ENCODE peak calls at places on chromosome 6, in four cellular contexts. O is ovary, M is IMR-90, B is breast epithelium. A is an unnamed sample.
A peak's percentile ranks its signal among the peaks of the same experiment; 100 is the strongest.

GRCh38 chr6:126153661-126154060 is 167.3 kb downstream of the TRMT11 start:
- DNase-seq in B (no peak), M (peak; percentile 72), O (no peak), A (no peak)

GRCh38 chr6:4055420-4056041 is 23.4 kb downstream of the FAM217A start:
- DNase-seq in M (peak; percentile 89), O (no peak), B (no peak), A (no peak)

GRCh38 chr6:41545174-41545702 is 943 bp upstream of the FOXP4 start:
- DNase-seq in M (no peak), B (no peak), O (no peak), A (no peak)

GRCh38 chr6:16236009-16236501 is 2.3 kb upstream of the GMPR start:
- DNase-seq in O (no peak), M (no peak), B (no peak), A (no peak)

GRCh38 chr6:70700922-70701876 is 33.5 kb downstream of the SMAP1 start:
- DNase-seq in B (no peak), O (no peak), M (no peak), A (peak; percentile 30)

GRCh38 chr6:3144571-3144970 is 12.8 kb downstream of the TUBB2A start:
- DNase-seq in B (no peak), O (no peak), M (no peak), A (no peak)

GRCh38 chr6:81075974-81076373 is 676.5 kb downstream of the TENT5A start:
- DNase-seq in M (peak; percentile 12), B (no peak), O (no peak), A (no peak)

GRCh38 chr6:18392346-18392877 is 5.3 kb downstream of the RNF144B start:
- DNase-seq in B (no peak), O (no peak), M (no peak), A (no peak)

GRCh38 chr6:37314803-37315515 is 38.8 kb upstream of the RNF8 start:
- DNase-seq in O (peak; percentile 51), B (no peak), M (peak; percentile 66), A (peak; percentile 56)

GRCh38 chr6:34568829-34569228 is 12.7 kb upstream of the SPDEF start:
- DNase-seq in O (no peak), B (no peak), M (no peak), A (no peak)

GRCh38 chr6:108947114-108947854 is 99.1 kb downstream of the ARMC2 start:
- DNase-seq in O (no peak), B (no peak), M (peak; percentile 82), A (no peak)

GRCh38 chr6:137846772-137847313 is 20.2 kb upstream of the TNFAIP3 start:
- DNase-seq in M (no peak), B (no peak), O (no peak), A (peak; percentile 68)

GRCh38 chr6:134172020-134172766 is 119.8 kb upstream of the SLC2A12 start:
- DNase-seq in O (no peak), B (no peak), M (peak; percentile 17), A (no peak)

GRCh38 chr6:46302176-46302575 is 131.4 kb upstream of the ENPP5 start:
- DNase-seq in M (no peak), O (no peak), B (no peak), A (no peak)

GRCh38 chr6:122129313-122130025 is 270.0 kb upstream of the HSF2 start:
- DNase-seq in B (no peak), M (no peak), O (no peak), A (no peak)

GRCh38 chr6:17193376-17193775 is 87.8 kb upstream of the RBM24 start:
- DNase-seq in M (no peak), B (no peak), O (no peak), A (no peak)

GRCh38 chr6:21101694-21102093 is 491.9 kb upstream of the SOX4 start:
- DNase-seq in M (no peak), O (no peak), B (no peak), A (no peak)

GRCh38 chr6:134676307-134677281 is 273.3 kb downstream of the ALDH8A1 start:
- DNase-seq in M (peak; percentile 11), O (no peak), B (no peak), A (no peak)

GRCh38 chr6:156943167-156943566 is 166.0 kb downstream of the ARID1B start:
- DNase-seq in B (no peak), M (no peak), O (no peak), A (no peak)

GRCh38 chr6:56841751-56842150 is 113.2 kb upstream of the BEND6 start:
- DNase-seq in B (no peak), O (no peak), M (no peak), A (no peak)

GRCh38 chr6:64505312-64505711 is 869.7 kb downstream of the PHF3 start:
- DNase-seq in M (no peak), O (no peak), B (no peak), A (peak; percentile 8)

GRCh38 chr6:54860739-54861138 is 14.2 kb downstream of the FAM83B start:
- DNase-seq in B (no peak), O (no peak), M (peak; percentile 72), A (no peak)

GRCh38 chr6:32932132-32932868 is 8.5 kb downstream of the HLA-DMB start:
- DNase-seq in B (no peak), M (peak; percentile 76), O (no peak), A (no peak)

GRCh38 chr6:146965110-146965689 is 239.0 kb upstream of the STXBP5 start:
- DNase-seq in M (no peak), B (no peak), O (no peak), A (no peak)

GRCh38 chr6:139290787-139291294 is 957 bp downstream of the TXLNB start:
- DNase-seq in B (no peak), M (peak; percentile 75), O (no peak), A (peak; percentile 40)

GRCh38 chr6:107970255-107970654 is 12.2 kb upstream of the SEC63 start:
- DNase-seq in B (no peak), M (no peak), O (no peak), A (no peak)

GRCh38 chr6:48990746-48991145 is 472.3 kb downstream of the MMUT start:
- DNase-seq in M (no peak), O (no peak), B (no peak), A (no peak)

GRCh38 chr6:20024316-20024673 is 187.1 kb downstream of the ID4 start:
- DNase-seq in B (no peak), M (no peak), O (no peak), A (no peak)

GRCh38 chr6:143971453-143971852 is 36.6 kb downstream of the PLAGL1 start:
- DNase-seq in M (peak; percentile 13), B (no peak), O (no peak), A (no peak)

GRCh38 chr6:108945686-108946158 is 97.5 kb downstream of the ARMC2 start:
- DNase-seq in M (no peak), B (no peak), O (peak; percentile 93), A (peak; percentile 96)

GRCh38 chr6:54112171-54112650 is 968 bp downstream of the MLIP start:
- DNase-seq in O (no peak), B (no peak), M (no peak), A (no peak)

GRCh38 chr6:36998723-36999466 is 6.6 kb upstream of the FGD2 start:
- DNase-seq in B (no peak), M (no peak), O (no peak), A (no peak)

GRCh38 chr6:16338577-16339262 is 100.3 kb downstream of the GMPR start:
- DNase-seq in M (peak; percentile 100), B (no peak), O (peak; percentile 87), A (peak; percentile 80)

GRCh38 chr6:144327081-144327480 is 41.9 kb downstream of the UTRN start:
- DNase-seq in M (no peak), O (peak; percentile 72), B (no peak), A (no peak)

GRCh38 chr6:169780571-169781091 is 29.2 kb downstream of the ERMARD start:
- DNase-seq in M (peak; percentile 90), B (no peak), O (no peak), A (no peak)

GRCh38 chr6:10555625-10556309 is 34.6 kb downstream of the GCNT2 start:
- DNase-seq in M (peak; percentile 8), B (peak; percentile 56), O (peak; percentile 35), A (peak; percentile 85)
- H3K27ac ChIP-seq in M (peak overlapping the region; percentile 41), B (peak overlapping the region; percentile 83), O (no peak overlapping the region), A (peak overlapping the region; percentile 76)

GRCh38 chr6:158789115-158789917 is 29.9 kb downstream of the EZR start:
- DNase-seq in M (no peak), B (no peak), O (no peak), A (no peak)
- H3K4me1 ChIP-seq in M (peaks cover 2% of the 10 kb centered on the region), B (no peaks in the 10 kb centered on the region), O (peaks cover 2% of the 10 kb centered on the region), A (no peaks in the 10 kb centered on the region)

GRCh38 chr6:89828988-89829590 is 591 bp upstream of the CASP8AP2 start:
- DNase-seq in B (no peak), O (no peak), M (no peak), A (no peak)
- TF ChIP-seq POLR2A in B (no peak), O (no peak), M (no peak), A (no peak)

GRCh38 chr6:52553158-52553557 is 23.7 kb downstream of the TRAM2 start:
- DNase-seq in B (no peak), M (no peak), O (no peak), A (no peak)

GRCh38 chr6:52557389-52558265 is 19.2 kb downstream of the TRAM2 start:
- DNase-seq in B (no peak), M (peak; percentile 71), O (no peak), A (no peak)

GRCh38 chr6:52553719-52554118 is 23.1 kb downstream of the TRAM2 start:
- DNase-seq in O (no peak), B (no peak), M (no peak), A (no peak)

GRCh38 chr6:52554684-52555280 is 22.1 kb downstream of the TRAM2 start:
- DNase-seq in B (no peak), M (no peak), O (no peak), A (no peak)

GRCh38 chr6:52555531-52556228 is 21.2 kb downstream of the TRAM2 start:
- DNase-seq in B (no peak), M (peak; percentile 69), O (no peak), A (no peak)
- H3K27ac ChIP-seq in B (peak overlapping the region; percentile 46), M (peak overlapping the region; percentile 99), O (no peak overlapping the region), A (no peak overlapping the region)

GRCh38 chr6:85130743-85131142 is 319.1 kb upstream of the NT5E start:
- DNase-seq in O (no peak), M (no peak), B (no peak), A (no peak)

GRCh38 chr6:85136310-85136709 is 313.6 kb upstream of the NT5E start:
- DNase-seq in M (no peak), B (no peak), O (no peak), A (no peak)

GRCh38 chr6:85129881-85130280 is 320.0 kb upstream of the NT5E start:
- DNase-seq in B (no peak), M (peak; percentile 3), O (no peak), A (no peak)

GRCh38 chr6:85135376-85136094 is 314.3 kb upstream of the NT5E start:
- DNase-seq in M (no peak), B (no peak), O (no peak), A (no peak)

DNA sequence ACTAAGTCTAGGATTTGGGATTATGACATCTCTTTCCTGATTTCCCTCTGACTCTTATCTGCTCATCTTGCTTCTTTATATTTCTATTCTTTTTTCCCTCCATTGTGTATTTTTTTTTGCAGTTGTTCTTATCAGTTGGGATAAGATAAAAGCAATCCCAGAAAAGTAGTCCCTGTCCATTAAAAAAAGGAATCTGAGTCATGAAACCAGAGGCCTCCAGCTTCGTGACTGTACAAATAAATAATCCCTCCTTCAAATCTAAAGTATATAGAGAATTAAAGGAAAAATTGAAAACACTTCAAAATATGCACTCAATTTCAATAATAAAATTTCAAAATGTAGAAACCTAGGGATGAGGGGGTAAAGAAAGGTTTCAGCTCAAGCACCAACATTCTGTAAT is 317.8 kb upstream of the NT5E start:
- DNase-seq in M (no peak), B (no peak), O (no peak), A (no peak)
- H3K4me1 ChIP-seq in M (no peaks in the 10 kb centered on the region), B (no peaks in the 10 kb centered on the region), O (no peaks in the 10 kb centered on the region), A (no peaks in the 10 kb centered on the region)

A was measured in heart left ventricle.